ENCODE peak calls at places on chromosomes 12 and 14, in four cellular contexts. F, R, E and N are unnamed samples.

GRCh38 chr14:58733451-58734208 is 95.9 kb downstream of the DACT1 start:
- DNase-seq in F (no peak), R (no peak), E (no peak), N (no peak)

GRCh38 chr14:83101855-83102254 is 1568.2 kb upstream of the SEL1L start:
- DNase-seq in F (no peak), R (no peak), E (no peak), N (no peak)

GRCh38 chr12:93379432-93380308 is 1.9 kb downstream of the NUDT4 start:
- DNase-seq in F (no peak), R (no peak), E (no peak), N (no peak)

GRCh38 chr12:44015333-44015941 is 179.6 kb downstream of the TMEM117 start:
- DNase-seq in F (no peak), R (no peak), E (no peak), N (no peak)

GRCh38 chr12:25420116-25420515 is 133.0 kb downstream of the LMNTD1 start:
- DNase-seq in F (no peak), R (no peak), E (no peak), N (no peak)

GRCh38 chr12:95495433-95495832 is 21.5 kb downstream of the METAP2 start:
- DNase-seq in F (no peak), R (no peak), E (no peak), N (no peak)

GRCh38 chr12:25764409-25764808 is 194.1 kb upstream of the RASSF8 start:
- DNase-seq in F (no peak), R (no peak), E (no peak), N (no peak)

GRCh38 chr12:52946334-52946733 is 2.6 kb upstream of the KRT18 start:
- DNase-seq in F (no peak), R (no peak), E (no peak), N (no peak)

GRCh38 chr12:102390068-102390467 is 90.3 kb downstream of the IGF1 start:
- DNase-seq in F (no peak), R (no peak), E (no peak), N (no peak)

GRCh38 chr12:47054659-47055058 is 24.8 kb upstream of the PCED1B start:
- DNase-seq in F (no peak), R (no peak), E (no peak), N (no peak)

GRCh38 chr14:70567791-70568190 is 32.7 kb downstream of the MED6 start:
- DNase-seq in F (no peak), R (no peak), E (no peak), N (no peak)

GRCh38 chr12:17818931-17819330 is 271.1 kb downstream of the RERGL start:
- DNase-seq in F (no peak), R (no peak), E (no peak), N (no peak)

GRCh38 chr14:95363468-95363954 is 43.8 kb upstream of the CLMN start:
- DNase-seq in F (no peak), R (no peak), E (peak; percentile 36), N (no peak)

GRCh38 chr14:50961606-50962259 is 17.4 kb upstream of the PYGL start:
- DNase-seq in F (no peak), R (peak; percentile 43), E (no peak), N (no peak)

GRCh38 chr12:42587564-42588307 is 1.8 kb downstream of the PRICKLE1 start:
- DNase-seq in F (no peak), R (no peak), E (no peak), N (no peak)

GRCh38 chr12:104285740-104286537 is 17.6 kb upstream of the EID3 start:
- DNase-seq in F (no peak), R (no peak), E (no peak), N (no peak)

GRCh38 chr12:67394600-67394999 is 125.4 kb downstream of the CAND1 start:
- DNase-seq in F (no peak), R (peak; percentile 39), E (peak; percentile 63), N (no peak)

GRCh38 chr14:89702151-89702936 is 252.2 kb downstream of the EFCAB11 start:
- DNase-seq in F (no peak), R (peak; percentile 49), E (peak; percentile 52), N (no peak)

GRCh38 chr12:1630081-1630826 is 1.2 kb downstream of the WNT5B start:
- DNase-seq in F (no peak), R (no peak), E (peak; percentile 47), N (no peak)

GRCh38 chr12:64672925-64673409 is 62.7 kb downstream of the RASSF3 start:
- DNase-seq in F (peak; percentile 52), R (peak; percentile 66), E (peak; percentile 71), N (peak; percentile 23)

GRCh38 chr12:91381309-91381804 is 198.7 kb upstream of the DCN start:
- DNase-seq in F (no peak), R (peak; percentile 76), E (peak; percentile 69), N (no peak)

GRCh38 chr12:61750604-61751003 is 509.6 kb upstream of the USP15 start:
- DNase-seq in F (no peak), R (no peak), E (no peak), N (no peak)

GRCh38 chr14:95480109-95480886 is 36.2 kb downstream of the SYNE3 start:
- DNase-seq in F (no peak), R (peak; percentile 72), E (peak; percentile 66), N (peak; percentile 66)

GRCh38 chr12:118958520-118958919 is 22.8 kb upstream of the SRRM4 start:
- DNase-seq in F (no peak), R (no peak), E (no peak), N (no peak)

GRCh38 chr14:32203928-32204357 is 874 bp upstream of the RNU6-8 start:
- DNase-seq in F (no peak), R (peak; percentile 20), E (no peak), N (no peak)

GRCh38 chr12:14249368-14249767 is 116.1 kb upstream of the ATF7IP start:
- DNase-seq in F (no peak), R (no peak), E (no peak), N (no peak)

GRCh38 chr12:110531741-110532333 is 29.7 kb downstream of the RAD9B start:
- DNase-seq in F (no peak), R (no peak), E (no peak), N (no peak)

GRCh38 chr14:97021571-97022171 is 224.5 kb downstream of the VRK1 start:
- DNase-seq in F (no peak), R (no peak), E (no peak), N (no peak)

GRCh38 chr12:11771895-11772502 is 122.5 kb downstream of the ETV6 start:
- DNase-seq in F (no peak), R (no peak), E (no peak), N (no peak)

GRCh38 chr12:89087876-89088275 is 264.4 kb downstream of the DUSP6 start:
- DNase-seq in F (no peak), R (no peak), E (no peak), N (no peak)

GRCh38 chr14:66284346-66284745 is 201.8 kb upstream of the CCDC196 start:
- DNase-seq in F (no peak), R (no peak), E (no peak), N (no peak)

GRCh38 chr14:102196436-102197230 is 56.9 kb downstream of the WDR20 start:
- DNase-seq in F (no peak), R (no peak), E (no peak), N (no peak)

GRCh38 chr14:65222434-65222833 is 120.1 kb upstream of the MAX start:
- DNase-seq in F (peak; percentile 37), R (no peak), E (peak; percentile 23), N (no peak)

GRCh38 chr12:109782322-109782695 is 50.9 kb downstream of the TRPV4 start:
- DNase-seq in F (no peak), R (no peak), E (no peak), N (no peak)

GRCh38 chr12:51393676-51394545 is 2.7 kb upstream of the GALNT6 start:
- DNase-seq in F (peak; percentile 47), R (no peak), E (peak; percentile 20), N (peak; percentile 20)

GRCh38 chr12:92340441-92341332 is 195.0 kb upstream of the BTG1 start:
- DNase-seq in F (no peak), R (no peak), E (no peak), N (no peak)

DNA sequence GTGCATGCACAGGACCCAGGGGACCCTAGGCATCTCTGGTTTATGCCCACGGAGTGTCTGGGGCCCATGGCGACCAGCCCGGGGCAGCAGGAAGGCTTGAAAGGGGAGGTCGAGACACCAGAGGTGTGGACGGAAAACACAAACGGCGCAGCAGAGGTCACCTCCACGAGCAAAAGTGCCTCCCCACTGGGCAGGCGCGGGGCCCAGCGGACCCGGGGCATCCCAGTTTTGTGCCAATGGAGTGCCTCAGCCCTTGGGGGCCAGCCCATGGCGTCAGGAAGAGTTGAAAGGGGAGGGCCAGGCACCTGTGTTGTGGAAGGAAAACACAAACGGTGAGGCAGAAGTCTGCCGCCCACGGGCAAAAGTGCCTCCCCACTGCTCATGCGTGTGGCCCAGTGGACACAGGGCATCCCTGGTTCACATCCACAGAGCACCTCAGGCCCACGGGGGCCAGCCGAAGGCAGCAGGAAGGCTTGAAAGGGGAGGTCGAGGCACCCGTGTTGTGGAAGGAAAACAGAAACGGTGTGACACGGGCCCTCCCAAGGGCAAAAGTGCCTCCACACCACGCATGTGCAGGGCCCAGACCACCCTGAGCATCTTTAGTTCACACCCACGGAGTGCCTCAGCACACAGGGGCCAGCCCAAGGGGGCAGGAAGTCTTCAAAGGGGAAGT is 378.8 kb downstream of the ALG10 start:
- DNase-seq in F (no peak), R (peak; percentile 4), E (no peak), N (no peak)
- H3K9me3 ChIP-seq in F (peaks cover 7% of the 10 kb centered on the region), R (no peaks in the 10 kb centered on the region), E (peaks cover 34% of the 10 kb centered on the region), N (peaks cover 24% of the 10 kb centered on the region)

GRCh38 chr12:31297572-31298509 is 28.1 kb downstream of the SINHCAF start:
- DNase-seq in F (no peak), R (no peak), E (no peak), N (no peak)
- H3K4me3 ChIP-seq in F (no peak overlapping the region), R (no peak overlapping the region), E (no peak overlapping the region), N (no peak overlapping the region)

DNA sequence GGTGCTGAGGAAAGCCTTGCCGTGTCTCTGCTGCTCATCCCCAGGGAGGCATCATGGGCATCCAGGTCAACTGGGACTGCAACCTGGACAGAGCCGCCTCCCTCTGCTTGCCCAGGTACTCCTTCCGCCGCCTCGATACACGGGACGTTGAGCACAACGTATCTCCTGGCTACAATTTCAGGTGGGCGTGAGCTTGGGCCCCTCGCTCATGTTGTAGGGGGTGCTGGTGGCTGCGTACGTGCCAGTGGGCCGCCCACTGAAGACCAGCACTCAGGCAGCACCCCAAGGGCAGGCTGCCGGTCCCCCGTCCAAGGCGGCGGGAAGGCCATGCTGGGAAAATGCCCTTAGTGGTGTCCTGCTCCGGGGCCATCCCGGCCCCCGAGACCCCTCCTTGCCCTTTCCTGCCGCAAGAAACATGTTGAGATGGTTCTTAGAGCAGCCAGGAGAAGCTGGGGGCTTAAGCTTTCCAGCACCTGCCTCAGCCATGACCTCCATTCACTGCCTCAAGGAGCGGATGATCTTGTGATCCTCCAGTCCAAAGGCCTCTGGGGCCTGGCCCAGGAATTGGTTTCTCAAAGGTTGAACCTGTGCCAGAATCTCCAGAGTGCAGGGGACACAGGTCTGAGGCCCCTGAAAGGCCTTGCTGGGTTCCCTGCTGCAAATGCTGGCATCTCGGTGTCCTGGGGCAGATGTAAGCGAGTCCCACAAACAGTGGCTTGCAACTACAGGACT is 19.2 kb downstream of the P2RX4 start:
- DNase-seq in F (no peak), R (no peak), E (no peak), N (no peak)
- H3K9me3 ChIP-seq in F (no peaks in the 10 kb centered on the region), R (no peaks in the 10 kb centered on the region), E (no peaks in the 10 kb centered on the region), N (no peaks in the 10 kb centered on the region)

GRCh38 chr12:22169281-22169824 is 123.3 kb downstream of the CMAS start:
- DNase-seq in F (no peak), R (no peak), E (no peak), N (no peak)

GRCh38 chr12:22163594-22163993 is 117.6 kb downstream of the CMAS start:
- DNase-seq in F (no peak), R (no peak), E (no peak), N (no peak)

GRCh38 chr12:22160396-22161003 is 114.5 kb downstream of the CMAS start:
- DNase-seq in F (no peak), R (no peak), E (no peak), N (no peak)

GRCh38 chr12:22164101-22164500 is 118.1 kb downstream of the CMAS start:
- DNase-seq in F (no peak), R (no peak), E (no peak), N (no peak)
- H3K4me3 ChIP-seq in F (peak overlapping the region; percentile 41), R (no peak overlapping the region), E (no peak overlapping the region), N (peak overlapping the region; percentile 22)